ENCODE peak calls at places on chromosomes 4 and X, in nine cellular contexts. E is activated T-cell treated with anti-CD3 and anti-CD28 coated beads for 1 hour; Q is GM04504; J is activated CD4-positive, alpha-beta T cell treated with anti-CD3 and anti-CD28 coated beads, Interleukin-2, amount 10 ng/mL, durations not matched to agents 7 days and 5 days; S is lung; W is activated T-helper 9 cell treated with anti-CD3 and anti-CD28 coated beads, Interleukin-2, amount 50 U/mL, for 16 hours; Z is activated T-helper 1 cell treated with anti-CD3 and anti-CD28 coated beads, Interleukin-2, amount 50 U/mL, for 16 hours; F is stomach; X is NCI-H446 treated with DMSO at 0.1 percent for 48 hours. A is an unnamed sample.

GRCh38 chrX:8254386-8254785 is 83.3 kb upstream of the VCX2 start:
- DNase-seq in E (no peak), Q (no peak), J (no peak), S (no peak), W (no peak), Z (no peak), F (no peak), X (no peak), A (no peak)

GRCh38 chr4:138522366-138522765 is 280.2 kb upstream of the SLC7A11 start:
- DNase-seq in E (no peak), Q (no peak), J (no peak), S (no peak), W (no peak), Z (no peak), F (no peak), X (no peak), A (no peak)

GRCh38 chr4:40842725-40843401 is 93.1 kb downstream of the NSUN7 start:
- DNase-seq in E (no peak), Q (no peak), J (no peak), S (no peak), W (no peak), Z (no peak), F (no peak), X (no peak), A (peak; percentile 99)

GRCh38 chr4:2789801-2790582 is 2.9 kb upstream of the SH3BP2 start:
- DNase-seq in E (no peak), Q (no peak), J (no peak), S (no peak), W (no peak), Z (no peak), F (peak; percentile 16), X (no peak), A (no peak)

GRCh38 chr4:139844057-139844456 is 178.4 kb downstream of the MGST2 start:
- DNase-seq in E (no peak), Q (no peak), J (no peak), S (no peak), W (no peak), Z (no peak), F (no peak), X (no peak), A (no peak)

GRCh38 chrX:39438603-39439602 is 637.6 kb downstream of the MID1IP1 start:
- DNase-seq in E (no peak), Q (no peak), J (no peak), S (no peak), W (no peak), Z (no peak), F (no peak), X (no peak), A (no peak)

GRCh38 chrX:103730147-103730546 is 19.4 kb downstream of the TMEM31 start:
- DNase-seq in E (no peak), Q (no peak), J (no peak), S (no peak), W (no peak), Z (no peak), F (no peak), X (no peak), A (no peak)

GRCh38 chrX:30635630-30636029 is 17.6 kb upstream of the GK start:
- DNase-seq in E (no peak), Q (no peak), J (peak; percentile 28), S (no peak), W (no peak), Z (no peak), F (no peak), X (no peak), A (no peak)

GRCh38 chrX:65757943-65758342 is 90.5 kb downstream of the MSN start:
- DNase-seq in E (no peak), Q (no peak), J (no peak), S (no peak), W (no peak), Z (no peak), F (no peak), X (no peak), A (no peak)

GRCh38 chrX:150907474-150907873 is 9.0 kb upstream of the CD99L2 start:
- DNase-seq in E (no peak), Q (no peak), J (no peak), S (no peak), W (no peak), Z (no peak), F (no peak), X (no peak), A (no peak)

GRCh38 chr4:56742080-56742871 is 61.2 kb upstream of the HOPX start:
- DNase-seq in E (no peak), Q (no peak), J (no peak), S (no peak), W (no peak), Z (no peak), F (no peak), X (no peak), A (no peak)

GRCh38 chrX:39905946-39906345 is 191.8 kb downstream of the BCOR start:
- DNase-seq in E (no peak), Q (no peak), J (no peak), S (no peak), W (no peak), Z (no peak), F (no peak), X (no peak), A (no peak)

GRCh38 chrX:83416273-83416672 is 91.8 kb upstream of the POU3F4 start:
- DNase-seq in E (no peak), Q (no peak), J (no peak), S (no peak), W (no peak), Z (no peak), F (no peak), X (no peak), A (no peak)

GRCh38 chr4:107213880-107214279 is 177.8 kb upstream of the DKK2 start:
- DNase-seq in E (no peak), Q (no peak), J (no peak), S (no peak), W (no peak), Z (no peak), F (no peak), X (no peak), A (no peak)

GRCh38 chr4:150875367-150875766 is 139.7 kb downstream of the LRBA start:
- DNase-seq in E (no peak), Q (no peak), J (no peak), S (no peak), W (no peak), Z (no peak), F (no peak), X (no peak), A (no peak)

GRCh38 chr4:84231539-84232055 is 267.5 kb downstream of the NKX6-1 start:
- DNase-seq in E (no peak), Q (no peak), J (no peak), S (no peak), W (no peak), Z (no peak), F (no peak), X (no peak), A (no peak)

GRCh38 chrX:79259073-79259689 is 108.0 kb downstream of the ITM2A start:
- DNase-seq in E (no peak), Q (no peak), J (peak; percentile 70), S (no peak), W (peak; percentile 13), Z (peak; percentile 21), F (no peak), X (no peak), A (no peak)

GRCh38 chr4:150973626-150974250 is 41.3 kb downstream of the LRBA start:
- DNase-seq in E (no peak), Q (peak; percentile 35), J (no peak), S (no peak), W (no peak), Z (no peak), F (no peak), X (no peak), A (peak; percentile 66)

GRCh38 chr4:93313207-93313606 is 515.3 kb upstream of the ATOH1 start:
- DNase-seq in E (no peak), Q (no peak), J (no peak), S (no peak), W (no peak), Z (no peak), F (no peak), X (peak; percentile 16), A (no peak)

GRCh38 chrX:42495139-42495538 is 282.8 kb downstream of the PPP1R2C start:
- DNase-seq in E (no peak), Q (no peak), J (no peak), S (peak; percentile 38), W (no peak), Z (no peak), F (no peak), X (no peak), A (no peak)

GRCh38 chr4:30919458-30919857 is 199.3 kb downstream of the PCDH7 start:
- DNase-seq in E (no peak), Q (no peak), J (no peak), S (no peak), W (no peak), Z (no peak), F (no peak), X (no peak), A (no peak)

GRCh38 chrX:11533211-11533651 is 132.5 kb downstream of the ARHGAP6 start:
- DNase-seq in E (no peak), Q (peak; percentile 61), J (peak; percentile 8), S (no peak), W (no peak), Z (no peak), F (no peak), X (peak; percentile 76), A (peak; percentile 84)

GRCh38 chrX:75655627-75656026 is 129.4 kb downstream of the MAGEE2 start:
- DNase-seq in E (no peak), Q (no peak), J (no peak), S (no peak), W (no peak), Z (no peak), F (no peak), X (no peak), A (no peak)

GRCh38 chr4:13059015-13059414 is 425.1 kb downstream of the RAB28 start:
- DNase-seq in E (no peak), Q (no peak), J (no peak), S (no peak), W (no peak), Z (no peak), F (no peak), X (no peak), A (no peak)

GRCh38 chrX:68985135-68985725 is 156.4 kb downstream of the EFNB1 start:
- DNase-seq in E (no peak), Q (no peak), J (no peak), S (no peak), W (no peak), Z (no peak), F (no peak), X (no peak), A (no peak)

A was measured in NCI-H526 treated with DMSO at 0.1 percent for 48 hours.